ENCODE peak calls at places on chromosome 17, in seven cellular contexts. One of them, this sample, is unnamed.
A peak's percentile ranks its signal among the peaks of the same experiment; 100 is the strongest.

GRCh38 chr17:1498869-1499268 is 6.4 kb upstream of the MYO1C start:
- DNase-seq in brain microvascular endothelial cell: peak; percentile 77
- DNase-seq in AG08395: peak; percentile 31
- DNase-seq in amniotic stem cell: no peak
- DNase-seq in activated gamma-delta T cell treated with anti-CD3 and anti-CD28 coated beads, Interleukin-2, amount 50 U/mL, for 16 hours: no peak
- DNase-seq in retina: no peak
- DNase-seq in RWPE1: no peak
- DNase-seq in this sample: no peak

GRCh38 chr17:16419074-16419928 is 3.9 kb downstream of the TRPV2 start:
- DNase-seq in RWPE1: peak; percentile 79
- DNase-seq in brain microvascular endothelial cell: peak; percentile 90
- DNase-seq in retina: no peak
- DNase-seq in activated gamma-delta T cell treated with anti-CD3 and anti-CD28 coated beads, Interleukin-2, amount 50 U/mL, for 16 hours: peak; percentile 44
- DNase-seq in amniotic stem cell: peak; percentile 72
- DNase-seq in AG08395: peak; percentile 89
- DNase-seq in this sample: no peak

GRCh38 chr17:42193216-42194132 is 820 bp downstream of the GHDC start:
- DNase-seq in activated gamma-delta T cell treated with anti-CD3 and anti-CD28 coated beads, Interleukin-2, amount 50 U/mL, for 16 hours: no peak
- DNase-seq in retina: no peak
- DNase-seq in brain microvascular endothelial cell: no peak
- DNase-seq in RWPE1: no peak
- DNase-seq in amniotic stem cell: no peak
- DNase-seq in AG08395: no peak
- DNase-seq in this sample: no peak

GRCh38 chr17:15414502-15415348 is 52.7 kb downstream of the CDRT4 start:
- DNase-seq in retina: no peak
- DNase-seq in RWPE1: no peak
- DNase-seq in brain microvascular endothelial cell: no peak
- DNase-seq in amniotic stem cell: no peak
- DNase-seq in activated gamma-delta T cell treated with anti-CD3 and anti-CD28 coated beads, Interleukin-2, amount 50 U/mL, for 16 hours: no peak
- DNase-seq in AG08395: no peak
- DNase-seq in this sample: no peak

GRCh38 chr17:72123964-72124791 is 3.4 kb downstream of the SOX9 start:
- DNase-seq in brain microvascular endothelial cell: no peak
- DNase-seq in retina: peak; percentile 77
- DNase-seq in amniotic stem cell: no peak
- DNase-seq in RWPE1: no peak
- DNase-seq in AG08395: no peak
- DNase-seq in activated gamma-delta T cell treated with anti-CD3 and anti-CD28 coated beads, Interleukin-2, amount 50 U/mL, for 16 hours: no peak
- DNase-seq in this sample: no peak

GRCh38 chr17:28173801-28174200 is 131.3 kb downstream of the NLK start:
- DNase-seq in retina: no peak
- DNase-seq in AG08395: no peak
- DNase-seq in activated gamma-delta T cell treated with anti-CD3 and anti-CD28 coated beads, Interleukin-2, amount 50 U/mL, for 16 hours: no peak
- DNase-seq in amniotic stem cell: no peak
- DNase-seq in brain microvascular endothelial cell: no peak
- DNase-seq in RWPE1: no peak
- DNase-seq in this sample: no peak

GRCh38 chr17:35804658-35805192 is 4.6 kb upstream of the TAF15 start:
- DNase-seq in RWPE1: peak; percentile 89
- DNase-seq in AG08395: peak; percentile 94
- DNase-seq in retina: peak; percentile 74
- DNase-seq in brain microvascular endothelial cell: peak; percentile 86
- DNase-seq in activated gamma-delta T cell treated with anti-CD3 and anti-CD28 coated beads, Interleukin-2, amount 50 U/mL, for 16 hours: no peak
- DNase-seq in amniotic stem cell: peak; percentile 80
- DNase-seq in this sample: peak; percentile 58

GRCh38 chr17:72745241-72745640 is 347.2 kb downstream of the SLC39A11 start:
- DNase-seq in brain microvascular endothelial cell: no peak
- DNase-seq in amniotic stem cell: no peak
- DNase-seq in RWPE1: no peak
- DNase-seq in retina: no peak
- DNase-seq in AG08395: no peak
- DNase-seq in activated gamma-delta T cell treated with anti-CD3 and anti-CD28 coated beads, Interleukin-2, amount 50 U/mL, for 16 hours: no peak
- DNase-seq in this sample: no peak

GRCh38 chr17:81043725-81044427 is 8.9 kb downstream of the BAIAP2 start:
- DNase-seq in AG08395: no peak
- DNase-seq in RWPE1: peak; percentile 92
- DNase-seq in amniotic stem cell: no peak
- DNase-seq in retina: peak; percentile 27
- DNase-seq in activated gamma-delta T cell treated with anti-CD3 and anti-CD28 coated beads, Interleukin-2, amount 50 U/mL, for 16 hours: no peak
- DNase-seq in brain microvascular endothelial cell: peak; percentile 25
- DNase-seq in this sample: no peak

GRCh38 chr17:41184480-41184961 is at the start of gene KRTAP4-1:
- DNase-seq in amniotic stem cell: no peak
- DNase-seq in RWPE1: no peak
- DNase-seq in AG08395: no peak
- DNase-seq in activated gamma-delta T cell treated with anti-CD3 and anti-CD28 coated beads, Interleukin-2, amount 50 U/mL, for 16 hours: no peak
- DNase-seq in brain microvascular endothelial cell: no peak
- DNase-seq in retina: no peak
- DNase-seq in this sample: no peak

GRCh38 chr17:19384723-19385391 is 2.1 kb downstream of the MFAP4 start:
- DNase-seq in AG08395: peak; percentile 77
- DNase-seq in retina: no peak
- DNase-seq in brain microvascular endothelial cell: no peak
- DNase-seq in amniotic stem cell: no peak
- DNase-seq in activated gamma-delta T cell treated with anti-CD3 and anti-CD28 coated beads, Interleukin-2, amount 50 U/mL, for 16 hours: no peak
- DNase-seq in RWPE1: no peak
- DNase-seq in this sample: peak; percentile 53

GRCh38 chr17:7838291-7839075 is 4.5 kb downstream of the KDM6B start:
- DNase-seq in RWPE1: no peak
- DNase-seq in amniotic stem cell: peak; percentile 20
- DNase-seq in activated gamma-delta T cell treated with anti-CD3 and anti-CD28 coated beads, Interleukin-2, amount 50 U/mL, for 16 hours: no peak
- DNase-seq in retina: peak; percentile 63
- DNase-seq in brain microvascular endothelial cell: peak; percentile 34
- DNase-seq in AG08395: no peak
- DNase-seq in this sample: no peak

GRCh38 chr17:66302761-66303626 is 581 bp downstream of the PRKCA start:
- DNase-seq in activated gamma-delta T cell treated with anti-CD3 and anti-CD28 coated beads, Interleukin-2, amount 50 U/mL, for 16 hours: peak; percentile 9
- DNase-seq in brain microvascular endothelial cell: peak; percentile 12
- DNase-seq in amniotic stem cell: no peak
- DNase-seq in retina: peak; percentile 81
- DNase-seq in RWPE1: peak; percentile 22
- DNase-seq in AG08395: peak; percentile 33
- DNase-seq in this sample: peak; percentile 51

GRCh38 chr17:6413073-6413472 is 21.8 kb downstream of the AIPL1 start:
- DNase-seq in AG08395: peak; percentile 61
- DNase-seq in RWPE1: peak; percentile 73
- DNase-seq in amniotic stem cell: peak; percentile 29
- DNase-seq in activated gamma-delta T cell treated with anti-CD3 and anti-CD28 coated beads, Interleukin-2, amount 50 U/mL, for 16 hours: no peak
- DNase-seq in retina: peak; percentile 36
- DNase-seq in brain microvascular endothelial cell: no peak
- DNase-seq in this sample: no peak

GRCh38 chr17:45147102-45147580 is 1.1 kb upstream of the HEXIM1 start:
- DNase-seq in activated gamma-delta T cell treated with anti-CD3 and anti-CD28 coated beads, Interleukin-2, amount 50 U/mL, for 16 hours: no peak
- DNase-seq in RWPE1: no peak
- DNase-seq in retina: no peak
- DNase-seq in brain microvascular endothelial cell: peak; percentile 25
- DNase-seq in amniotic stem cell: no peak
- DNase-seq in AG08395: peak; percentile 58
- DNase-seq in this sample: peak; percentile 85

GRCh38 chr17:29115906-29116651 is 64.1 kb downstream of the MYO18A start:
- DNase-seq in amniotic stem cell: no peak
- DNase-seq in brain microvascular endothelial cell: no peak
- DNase-seq in activated gamma-delta T cell treated with anti-CD3 and anti-CD28 coated beads, Interleukin-2, amount 50 U/mL, for 16 hours: no peak
- DNase-seq in retina: peak; percentile 38
- DNase-seq in AG08395: peak; percentile 68
- DNase-seq in RWPE1: peak; percentile 64
- DNase-seq in this sample: peak; percentile 29

GRCh38 chr17:40307001-40307690 is 1.8 kb upstream of the RARA start:
- DNase-seq in activated gamma-delta T cell treated with anti-CD3 and anti-CD28 coated beads, Interleukin-2, amount 50 U/mL, for 16 hours: no peak
- DNase-seq in retina: peak; percentile 87
- DNase-seq in amniotic stem cell: no peak
- DNase-seq in RWPE1: no peak
- DNase-seq in brain microvascular endothelial cell: no peak
- DNase-seq in AG08395: no peak
- DNase-seq in this sample: peak; percentile 36

GRCh38 chr17:78324391-78325075 is 35.3 kb downstream of the SOCS3 start:
- DNase-seq in amniotic stem cell: peak; percentile 42
- DNase-seq in retina: peak; percentile 74
- DNase-seq in RWPE1: no peak
- DNase-seq in AG08395: peak; percentile 81
- DNase-seq in activated gamma-delta T cell treated with anti-CD3 and anti-CD28 coated beads, Interleukin-2, amount 50 U/mL, for 16 hours: no peak
- DNase-seq in brain microvascular endothelial cell: peak; percentile 86
- DNase-seq in this sample: peak; percentile 54

GRCh38 chr17:44360826-44361225 is 2.8 kb downstream of the FAM171A2 start:
- DNase-seq in AG08395: peak; percentile 54
- DNase-seq in amniotic stem cell: no peak
- DNase-seq in brain microvascular endothelial cell: peak; percentile 14
- DNase-seq in RWPE1: no peak
- DNase-seq in activated gamma-delta T cell treated with anti-CD3 and anti-CD28 coated beads, Interleukin-2, amount 50 U/mL, for 16 hours: no peak
- DNase-seq in retina: peak; percentile 89
- DNase-seq in this sample: no peak

GRCh38 chr17:17605747-17606083 is 14.2 kb upstream of the PEMT start:
- DNase-seq in RWPE1: no peak
- DNase-seq in activated gamma-delta T cell treated with anti-CD3 and anti-CD28 coated beads, Interleukin-2, amount 50 U/mL, for 16 hours: no peak
- DNase-seq in retina: no peak
- DNase-seq in AG08395: peak; percentile 76
- DNase-seq in amniotic stem cell: peak; percentile 31
- DNase-seq in brain microvascular endothelial cell: peak; percentile 23
- DNase-seq in this sample: no peak

GRCh38 chr17:57106107-57106835 is 21.2 kb downstream of the AKAP1 start:
- DNase-seq in brain microvascular endothelial cell: no peak
- DNase-seq in retina: no peak
- DNase-seq in AG08395: no peak
- DNase-seq in RWPE1: no peak
- DNase-seq in amniotic stem cell: no peak
- DNase-seq in activated gamma-delta T cell treated with anti-CD3 and anti-CD28 coated beads, Interleukin-2, amount 50 U/mL, for 16 hours: no peak
- DNase-seq in this sample: no peak

GRCh38 chr17:79147791-79148506 is 73.3 kb downstream of the ENGASE start:
- DNase-seq in AG08395: no peak
- DNase-seq in amniotic stem cell: no peak
- DNase-seq in retina: peak; percentile 49
- DNase-seq in RWPE1: no peak
- DNase-seq in activated gamma-delta T cell treated with anti-CD3 and anti-CD28 coated beads, Interleukin-2, amount 50 U/mL, for 16 hours: no peak
- DNase-seq in brain microvascular endothelial cell: no peak
- DNase-seq in this sample: no peak

GRCh38 chr17:18928726-18929125 is 23.2 kb upstream of the SLC5A10 start:
- DNase-seq in activated gamma-delta T cell treated with anti-CD3 and anti-CD28 coated beads, Interleukin-2, amount 50 U/mL, for 16 hours: no peak
- DNase-seq in amniotic stem cell: no peak
- DNase-seq in brain microvascular endothelial cell: no peak
- DNase-seq in retina: no peak
- DNase-seq in RWPE1: no peak
- DNase-seq in AG08395: no peak
- DNase-seq in this sample: no peak

GRCh38 chr17:80816241-80817103 is 175.2 kb upstream of the CHMP6 start:
- DNase-seq in amniotic stem cell: no peak
- DNase-seq in AG08395: no peak
- DNase-seq in brain microvascular endothelial cell: no peak
- DNase-seq in activated gamma-delta T cell treated with anti-CD3 and anti-CD28 coated beads, Interleukin-2, amount 50 U/mL, for 16 hours: no peak
- DNase-seq in RWPE1: no peak
- DNase-seq in retina: no peak
- DNase-seq in this sample: no peak

GRCh38 chr17:71187145-71187878 is 933.5 kb upstream of the SOX9 start:
- DNase-seq in amniotic stem cell: no peak
- DNase-seq in AG08395: no peak
- DNase-seq in activated gamma-delta T cell treated with anti-CD3 and anti-CD28 coated beads, Interleukin-2, amount 50 U/mL, for 16 hours: no peak
- DNase-seq in RWPE1: peak; percentile 8
- DNase-seq in retina: no peak
- DNase-seq in brain microvascular endothelial cell: no peak
- DNase-seq in this sample: no peak

GRCh38 chr17:56823848-56824247 is 9.9 kb downstream of the C17orf67 start:
- DNase-seq in RWPE1: no peak
- DNase-seq in brain microvascular endothelial cell: no peak
- DNase-seq in amniotic stem cell: no peak
- DNase-seq in AG08395: no peak
- DNase-seq in retina: no peak
- DNase-seq in activated gamma-delta T cell treated with anti-CD3 and anti-CD28 coated beads, Interleukin-2, amount 50 U/mL, for 16 hours: no peak
- DNase-seq in this sample: no peak

GRCh38 chr17:44084131-44084538 is 13.6 kb downstream of the G6PC3 start:
- DNase-seq in retina: no peak
- DNase-seq in RWPE1: no peak
- DNase-seq in brain microvascular endothelial cell: no peak
- DNase-seq in amniotic stem cell: no peak
- DNase-seq in AG08395: no peak
- DNase-seq in activated gamma-delta T cell treated with anti-CD3 and anti-CD28 coated beads, Interleukin-2, amount 50 U/mL, for 16 hours: no peak
- DNase-seq in this sample: no peak

GRCh38 chr17:46986401-46986800 is 7.3 kb upstream of the RPRML start:
- DNase-seq in AG08395: no peak
- DNase-seq in activated gamma-delta T cell treated with anti-CD3 and anti-CD28 coated beads, Interleukin-2, amount 50 U/mL, for 16 hours: no peak
- DNase-seq in brain microvascular endothelial cell: no peak
- DNase-seq in amniotic stem cell: no peak
- DNase-seq in retina: no peak
- DNase-seq in RWPE1: no peak
- DNase-seq in this sample: no peak

GRCh38 chr17:30551666-30552339 is 74.6 kb downstream of the GOSR1 start:
- DNase-seq in AG08395: no peak
- DNase-seq in RWPE1: no peak
- DNase-seq in activated gamma-delta T cell treated with anti-CD3 and anti-CD28 coated beads, Interleukin-2, amount 50 U/mL, for 16 hours: no peak
- DNase-seq in retina: no peak
- DNase-seq in brain microvascular endothelial cell: no peak
- DNase-seq in amniotic stem cell: no peak
- DNase-seq in this sample: no peak

GRCh38 chr17:68089881-68090280 is 54.3 kb downstream of the KPNA2 start:
- DNase-seq in brain microvascular endothelial cell: peak; percentile 58
- DNase-seq in RWPE1: no peak
- DNase-seq in activated gamma-delta T cell treated with anti-CD3 and anti-CD28 coated beads, Interleukin-2, amount 50 U/mL, for 16 hours: no peak
- DNase-seq in amniotic stem cell: no peak
- DNase-seq in AG08395: peak; percentile 13
- DNase-seq in retina: no peak
- DNase-seq in this sample: peak; percentile 7

GRCh38 chr17:12040478-12040877 is 19.8 kb downstream of the MAP2K4 start:
- DNase-seq in AG08395: no peak
- DNase-seq in amniotic stem cell: no peak
- DNase-seq in activated gamma-delta T cell treated with anti-CD3 and anti-CD28 coated beads, Interleukin-2, amount 50 U/mL, for 16 hours: no peak
- DNase-seq in RWPE1: peak; percentile 40
- DNase-seq in retina: no peak
- DNase-seq in brain microvascular endothelial cell: no peak
- DNase-seq in this sample: no peak

GRCh38 chr17:74631468-74632195 is 8.1 kb upstream of the CD300E start:
- DNase-seq in AG08395: peak; percentile 37
- DNase-seq in activated gamma-delta T cell treated with anti-CD3 and anti-CD28 coated beads, Interleukin-2, amount 50 U/mL, for 16 hours: no peak
- DNase-seq in amniotic stem cell: no peak
- DNase-seq in RWPE1: no peak
- DNase-seq in retina: no peak
- DNase-seq in brain microvascular endothelial cell: no peak
- DNase-seq in this sample: peak; percentile 9

GRCh38 chr17:7133424-7133823 is 18.8 kb upstream of the ASGR2 start:
- DNase-seq in activated gamma-delta T cell treated with anti-CD3 and anti-CD28 coated beads, Interleukin-2, amount 50 U/mL, for 16 hours: peak; percentile 37
- DNase-seq in brain microvascular endothelial cell: no peak
- DNase-seq in AG08395: no peak
- DNase-seq in amniotic stem cell: no peak
- DNase-seq in retina: peak; percentile 33
- DNase-seq in RWPE1: no peak
- DNase-seq in this sample: no peak

GRCh38 chr17:18992454-18993130 is 12.0 kb downstream of the FAM83G start:
- DNase-seq in activated gamma-delta T cell treated with anti-CD3 and anti-CD28 coated beads, Interleukin-2, amount 50 U/mL, for 16 hours: peak; percentile 43
- DNase-seq in RWPE1: no peak
- DNase-seq in AG08395: no peak
- DNase-seq in retina: no peak
- DNase-seq in brain microvascular endothelial cell: no peak
- DNase-seq in amniotic stem cell: no peak
- DNase-seq in this sample: no peak

GRCh38 chr17:31393749-31394146 is 2.3 kb downstream of the RAB11FIP4 start:
- DNase-seq in AG08395: no peak
- DNase-seq in RWPE1: no peak
- DNase-seq in brain microvascular endothelial cell: no peak
- DNase-seq in retina: no peak
- DNase-seq in amniotic stem cell: no peak
- DNase-seq in activated gamma-delta T cell treated with anti-CD3 and anti-CD28 coated beads, Interleukin-2, amount 50 U/mL, for 16 hours: no peak
- DNase-seq in this sample: no peak

This sample was measured in nucleus accumbens.